ENCODE peak calls at places on chromosomes 16 and 17, in seven cellular contexts. Q is neural crest cell, G is cardiac fibroblast, W is B cell, X is adrenal gland, E is astrocyte of the spinal cord, T is IMR-90. K is an unnamed sample.

GRCh38 chr17:80813318-80813717 is 178.3 kb upstream of the CHMP6 start:
- DNase-seq in W (no peak), T (no peak), X (peak; percentile 4), G (no peak), Q (no peak), E (no peak), K (no peak)

GRCh38 chr17:78112508-78113471 is 15.8 kb downstream of the TMC6 start:
- DNase-seq in E (peak; percentile 36), W (peak; percentile 81), X (peak; percentile 64), G (peak; percentile 58), T (peak; percentile 13), Q (peak; percentile 91), K (no peak)

GRCh38 chr17:37489197-37490001 is at the start of gene DUSP14:
- DNase-seq in T (peak; percentile 77), G (peak; percentile 68), W (peak; percentile 79), Q (peak; percentile 70), X (peak; percentile 78), E (peak; percentile 66), K (peak; percentile 81)

GRCh38 chr17:66275651-66276050 is 26.8 kb upstream of the PRKCA start:
- DNase-seq in Q (no peak), X (peak; percentile 90), G (peak; percentile 98), T (peak; percentile 97), E (peak; percentile 95), W (no peak), K (no peak)

GRCh38 chr16:27193300-27193990 is 9.9 kb upstream of the KDM8 start:
- DNase-seq in W (no peak), E (no peak), Q (no peak), T (no peak), X (no peak), G (no peak), K (no peak)

GRCh38 chr17:42354956-42355843 is 33.0 kb downstream of the STAT3 start:
- DNase-seq in X (no peak), T (no peak), Q (no peak), G (peak; percentile 62), W (no peak), E (peak; percentile 33), K (no peak)

GRCh38 chr17:73646409-73647305 is 2.4 kb upstream of the SDK2 start:
- DNase-seq in T (no peak), E (no peak), X (no peak), G (no peak), Q (peak; percentile 34), W (no peak), K (peak; percentile 21)

GRCh38 chr17:68125471-68125870 is 89.9 kb downstream of the KPNA2 start:
- DNase-seq in G (no peak), T (no peak), X (no peak), W (no peak), E (no peak), Q (no peak), K (no peak)

GRCh38 chr17:37752482-37752881 is 7.6 kb upstream of the HNF1B start:
- DNase-seq in X (no peak), T (peak; percentile 77), G (peak; percentile 44), E (peak; percentile 70), Q (no peak), W (no peak), K (no peak)

GRCh38 chr17:68356520-68356919 is 65.2 kb downstream of the ARSG start:
- DNase-seq in T (no peak), E (peak; percentile 76), W (peak; percentile 48), Q (no peak), X (no peak), G (no peak), K (no peak)

GRCh38 chr17:57463103-57463885 is 207.0 kb downstream of the MSI2 start:
- DNase-seq in W (no peak), X (no peak), Q (no peak), E (peak; percentile 90), T (peak; percentile 95), G (peak; percentile 91), K (no peak)

GRCh38 chr17:81794509-81794908 is 9.4 kb upstream of the GCGR start:
- DNase-seq in T (no peak), W (no peak), G (no peak), X (no peak), E (no peak), Q (no peak), K (no peak)

GRCh38 chr17:77251622-77252021 is 110.9 kb downstream of the SEC14L1 start:
- DNase-seq in W (no peak), T (no peak), G (no peak), Q (no peak), E (no peak), X (no peak), K (no peak)

GRCh38 chr16:70438325-70438982 is 446 bp downstream of the ST3GAL2 start:
- DNase-seq in X (peak; percentile 43), G (no peak), W (no peak), E (no peak), Q (no peak), T (no peak), K (no peak)

GRCh38 chr16:50450957-50451356 is 82.2 kb upstream of the BRD7 start:
- DNase-seq in Q (no peak), W (no peak), G (no peak), X (no peak), T (no peak), E (no peak), K (no peak)

GRCh38 chr17:64247836-64248235 is 15.2 kb downstream of the TEX2 start:
- DNase-seq in T (no peak), X (no peak), E (no peak), Q (no peak), W (no peak), G (no peak), K (no peak)

GRCh38 chr16:88062341-88062861 is 111.2 kb downstream of the BANP start:
- DNase-seq in Q (no peak), G (peak; percentile 84), X (no peak), W (no peak), E (peak; percentile 66), T (peak; percentile 78), K (peak; percentile 82)

GRCh38 chr16:56451753-56452689 is 667 bp downstream of the OGFOD1 start:
- DNase-seq in G (peak; percentile 60), W (no peak), T (peak; percentile 31), E (peak; percentile 41), X (peak; percentile 81), Q (no peak), K (peak; percentile 80)

GRCh38 chr17:62720126-62720850 is 87.8 kb downstream of the MARCHF10 start:
- DNase-seq in X (no peak), G (no peak), W (no peak), T (no peak), Q (no peak), E (no peak), K (no peak)

GRCh38 chr17:17091856-17092756 is 49.8 kb downstream of the MPRIP start:
- DNase-seq in W (no peak), E (no peak), X (no peak), G (no peak), T (no peak), Q (no peak), K (no peak)

GRCh38 chr17:31715436-31715835 is 143.6 kb downstream of the COPRS start:
- DNase-seq in E (no peak), W (no peak), Q (no peak), G (no peak), X (no peak), T (no peak), K (no peak)

GRCh38 chr17:13919818-13920217 is 149.5 kb upstream of the COX10 start:
- DNase-seq in X (no peak), T (no peak), Q (no peak), G (no peak), E (no peak), W (no peak), K (no peak)

GRCh38 chr17:48051706-48052486 is 3.7 kb downstream of the NFE2L1 start:
- DNase-seq in X (peak; percentile 72), E (peak; percentile 96), Q (no peak), T (peak; percentile 68), W (no peak), G (peak; percentile 94), K (no peak)

GRCh38 chr17:4900231-4901107 is 1.1 kb downstream of the C17orf107 start:
- DNase-seq in W (peak; percentile 54), E (no peak), Q (no peak), X (no peak), G (no peak), T (no peak), K (peak; percentile 77)

GRCh38 chr17:63929860-63930766 is 2.0 kb downstream of the CD79B start:
- DNase-seq in T (no peak), X (peak; percentile 27), G (no peak), Q (no peak), W (no peak), E (no peak), K (no peak)

GRCh38 chr17:75504347-75505151 is 10.8 kb downstream of the CASKIN2 start:
- DNase-seq in X (no peak), W (peak; percentile 69), G (no peak), E (no peak), Q (no peak), T (no peak), K (no peak)

DNA sequence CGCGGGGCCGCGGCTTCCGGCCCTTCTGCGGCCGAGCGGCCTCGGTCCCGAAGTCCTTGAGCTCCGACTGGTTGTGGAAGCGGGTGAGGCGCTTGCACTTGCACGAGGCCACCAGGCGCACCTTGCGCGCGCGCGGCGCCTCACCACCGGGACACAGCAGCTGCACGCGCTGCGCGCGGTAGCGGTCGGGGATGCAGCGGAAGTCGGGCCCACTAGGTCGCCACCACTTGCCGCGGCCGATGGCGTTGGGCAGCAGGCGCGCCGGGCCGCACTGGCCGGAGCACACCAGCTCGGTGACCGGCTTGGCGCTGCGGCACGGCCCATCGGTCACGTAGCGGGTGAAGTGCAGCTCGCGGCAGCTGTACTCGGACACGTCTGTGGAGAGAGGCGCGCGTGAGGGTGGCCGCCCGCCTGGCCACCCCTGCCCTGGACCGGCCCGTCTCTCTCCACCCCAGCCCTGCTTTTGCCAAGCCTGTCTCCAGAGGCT is 3.2 kb downstream of the SOST start:
- DNase-seq in E (no peak), Q (no peak), X (no peak), G (peak; percentile 27), T (peak; percentile 45), W (no peak), K (no peak)
- TF ChIP-seq CTCF in E (no peak), Q (no peak), X (no peak), G (no peak), T (peak; percentile 4), W (no peak), K (no peak)

GRCh38 chr17:79147791-79148506 is 73.3 kb downstream of the ENGASE start:
- DNase-seq in W (no peak), G (no peak), X (no peak), Q (no peak), E (no peak), T (no peak), K (no peak)
- TF ChIP-seq CTCF in W (no peak), G (peak; percentile 19), X (no peak), Q (no peak), E (no peak), T (no peak), K (no peak)

GRCh38 chr17:45016823-45017222 is 34.6 kb downstream of the DCAKD start:
- DNase-seq in E (no peak), G (no peak), Q (no peak), X (no peak), W (no peak), T (no peak), K (no peak)
- TF ChIP-seq CTCF in E (peak; percentile 39), G (peak; percentile 35), Q (peak; percentile 34), X (no peak), W (no peak), T (peak; percentile 20), K (no peak)

DNA sequence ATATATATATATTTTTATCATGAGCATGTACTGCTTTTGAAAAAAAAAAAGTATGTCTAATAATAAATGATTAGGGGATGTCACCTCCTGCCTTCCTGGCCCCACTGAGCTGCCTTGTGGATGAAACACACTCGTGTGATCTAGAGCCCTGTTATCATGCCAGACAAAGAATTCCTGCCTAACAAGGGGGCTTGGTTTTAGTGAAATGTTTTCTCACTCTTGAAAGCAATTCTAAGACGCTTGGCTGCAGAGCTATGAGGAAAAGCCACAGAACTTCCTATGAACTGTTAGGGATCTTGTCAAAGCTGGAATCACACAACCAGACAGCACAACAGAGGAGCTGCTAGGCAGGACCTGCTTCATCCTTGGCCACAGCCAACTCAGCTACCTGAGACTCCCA is 4.0 kb downstream of the ZDHHC1 start:
- DNase-seq in W (no peak), T (no peak), G (no peak), Q (no peak), E (no peak), X (no peak), K (no peak)
- TF ChIP-seq CTCF in W (no peak), T (no peak), G (no peak), Q (no peak), E (no peak), X (no peak), K (no peak)

K was measured in coronary artery.